ENCODE peak calls at places on chromosomes 11 and 22, in four cellular contexts. S, H, L and Z are unnamed samples.

GRCh38 chr11:15770798-15771414 is 585.4 kb downstream of the SOX6 start:
- DNase-seq in H (no peak), S (peak; percentile 84), L (no peak), Z (peak; percentile 40)

GRCh38 chr22:40829131-40829530 is 10.0 kb upstream of the SLC25A17 start:
- DNase-seq in L (no peak), H (no peak), S (no peak), Z (no peak)

GRCh38 chr11:132589802-132590201 is 942.5 kb downstream of the OPCML start:
- DNase-seq in L (no peak), S (no peak), H (no peak), Z (no peak)

GRCh38 chr11:36500315-36500721 is 9.8 kb downstream of the TRAF6 start:
- DNase-seq in H (no peak), S (no peak), L (no peak), Z (peak; percentile 16)

GRCh38 chr11:134252539-134253188 is 488 bp downstream of the THYN1 start:
- DNase-seq in S (no peak), L (no peak), H (peak; percentile 82), Z (no peak)

GRCh38 chr22:49972163-49973017 is 11.8 kb downstream of the PIM3 start:
- DNase-seq in L (no peak), S (peak; percentile 45), H (peak; percentile 81), Z (no peak)

GRCh38 chr22:32723632-32724031 is 77.9 kb upstream of the TIMP3 start:
- DNase-seq in L (peak; percentile 64), S (no peak), H (peak; percentile 88), Z (peak; percentile 59)

GRCh38 chr22:45531944-45532631 is 29.4 kb downstream of the FBLN1 start:
- DNase-seq in L (no peak), H (no peak), S (no peak), Z (no peak)

GRCh38 chr11:2796091-2796490 is 89.5 kb downstream of the CDKN1C start:
- DNase-seq in H (peak; percentile 35), S (peak; percentile 41), L (no peak), Z (peak; percentile 6)

GRCh38 chr11:28903716-28904115 is 795.5 kb downstream of the METTL15 start:
- DNase-seq in L (no peak), H (no peak), S (no peak), Z (no peak)

DNA sequence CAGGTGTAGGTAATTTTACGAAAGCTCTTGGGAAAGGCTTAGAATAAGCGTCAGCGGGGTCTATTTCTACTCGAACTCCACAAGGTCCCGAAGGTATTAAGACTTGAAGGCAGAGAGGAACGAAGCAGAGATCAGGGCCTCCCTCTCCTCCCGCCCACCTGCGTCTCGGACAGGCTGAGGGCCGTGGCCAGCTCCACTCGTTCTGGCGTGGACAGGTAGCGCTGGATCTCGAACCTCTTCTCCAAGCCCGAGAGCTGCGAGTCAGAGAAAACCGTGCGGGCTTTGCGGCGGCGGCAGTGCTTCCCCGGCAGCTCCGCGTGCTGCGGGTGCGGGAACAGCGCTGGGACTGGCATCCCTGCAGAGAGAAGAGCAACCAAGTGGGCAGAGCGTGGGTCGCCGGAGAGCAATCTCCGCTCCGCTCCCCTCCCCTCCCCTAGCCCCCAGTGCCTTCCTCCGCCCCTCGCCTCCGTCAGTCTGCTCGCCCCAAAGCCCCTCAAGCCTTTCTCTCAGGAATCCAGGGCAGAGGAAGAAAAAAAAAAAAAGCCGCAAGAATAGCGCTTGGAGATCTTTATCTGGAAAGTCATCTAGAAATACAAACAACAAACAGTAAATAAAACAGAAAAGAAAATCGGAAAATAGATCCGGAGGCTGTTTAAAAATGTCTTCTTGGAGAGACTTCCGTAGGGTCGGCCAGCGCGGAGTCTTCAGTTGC is 2.4 kb downstream of the BSX start:
- DNase-seq in S (peak; percentile 62), H (no peak), L (no peak), Z (no peak)
- H3K27me3 ChIP-seq in S (peaks cover 87% of the 10 kb centered on the region), H (peaks cover 99% of the 10 kb centered on the region), L (peaks cover 7% of the 10 kb centered on the region), Z (peaks cover 100% of the 10 kb centered on the region)

GRCh38 chr11:35307221-35307621 is 112.1 kb downstream of the SLC1A2 start:
- DNase-seq in H (no peak), L (no peak), S (no peak), Z (no peak)
- TF ChIP-seq POLR2A in H (no peak), L (no peak), S (no peak), Z (no peak)

GRCh38 chr22:24563246-24563645 is 7.4 kb downstream of the SNRPD3 start:
- DNase-seq in L (no peak), S (no peak), H (peak; percentile 5), Z (no peak)

GRCh38 chr22:24564376-24565058 is 8.7 kb downstream of the SNRPD3 start:
- DNase-seq in H (peak; percentile 14), S (no peak), L (no peak), Z (no peak)

GRCh38 chr22:24565077-24565476 is 9.3 kb downstream of the SNRPD3 start:
- DNase-seq in H (peak; percentile 18), S (no peak), L (no peak), Z (no peak)

GRCh38 chr22:24567668-24568067 is 11.9 kb downstream of the SNRPD3 start:
- DNase-seq in L (no peak), H (no peak), S (no peak), Z (no peak)

GRCh38 chr22:24566899-24567511 is 11.2 kb downstream of the SNRPD3 start:
- DNase-seq in S (no peak), H (no peak), L (no peak), Z (no peak)
- TF ChIP-seq POLR2AphosphoS5 in S (no peak), H (no peak), L (no peak), Z (no peak)

DNA sequence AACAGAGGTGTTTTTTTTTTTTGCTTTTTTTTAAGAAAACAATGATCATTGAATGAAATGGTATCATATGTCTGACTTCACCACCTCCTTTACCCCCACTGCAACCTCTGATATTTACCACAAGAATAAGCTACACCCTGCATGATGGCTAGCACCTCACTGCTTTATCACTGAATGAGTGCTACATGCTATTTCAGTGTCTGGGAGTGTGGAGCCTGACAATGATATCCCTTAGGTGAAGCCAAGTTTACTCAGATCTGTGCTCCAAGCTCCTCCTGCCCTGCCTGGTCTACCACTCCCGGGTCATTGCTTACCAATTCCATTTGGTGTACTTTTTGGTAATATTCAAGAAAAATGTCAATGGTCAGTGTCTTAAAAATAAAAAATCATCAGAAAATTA is 21.1 kb downstream of the MMP20 start:
- DNase-seq in S (no peak), L (no peak), H (no peak), Z (no peak)
- H3K27me3 ChIP-seq in S (no peaks in the 10 kb centered on the region), L (no peaks in the 10 kb centered on the region), H (no peaks in the 10 kb centered on the region), Z (no peaks in the 10 kb centered on the region)

GRCh38 chr11:83157755-83158473 is 983 bp downstream of the PCF11 start:
- DNase-seq in H (peak; percentile 83), S (peak; percentile 61), L (no peak), Z (peak; percentile 55)
- TF ChIP-seq POLR2A in H (no peak), S (no peak), L (no peak), Z (no peak)

GRCh38 chr11:130388607-130389205 is 39.7 kb downstream of the ADAMTS8 start:
- DNase-seq in H (no peak), L (no peak), S (no peak), Z (no peak)

GRCh38 chr11:130389315-130389935 is 39.0 kb downstream of the ADAMTS8 start:
- DNase-seq in H (peak; percentile 77), S (no peak), L (no peak), Z (peak; percentile 63)

GRCh38 chr11:130391692-130392091 is 36.7 kb downstream of the ADAMTS8 start:
- DNase-seq in S (no peak), L (no peak), H (no peak), Z (no peak)

DNA sequence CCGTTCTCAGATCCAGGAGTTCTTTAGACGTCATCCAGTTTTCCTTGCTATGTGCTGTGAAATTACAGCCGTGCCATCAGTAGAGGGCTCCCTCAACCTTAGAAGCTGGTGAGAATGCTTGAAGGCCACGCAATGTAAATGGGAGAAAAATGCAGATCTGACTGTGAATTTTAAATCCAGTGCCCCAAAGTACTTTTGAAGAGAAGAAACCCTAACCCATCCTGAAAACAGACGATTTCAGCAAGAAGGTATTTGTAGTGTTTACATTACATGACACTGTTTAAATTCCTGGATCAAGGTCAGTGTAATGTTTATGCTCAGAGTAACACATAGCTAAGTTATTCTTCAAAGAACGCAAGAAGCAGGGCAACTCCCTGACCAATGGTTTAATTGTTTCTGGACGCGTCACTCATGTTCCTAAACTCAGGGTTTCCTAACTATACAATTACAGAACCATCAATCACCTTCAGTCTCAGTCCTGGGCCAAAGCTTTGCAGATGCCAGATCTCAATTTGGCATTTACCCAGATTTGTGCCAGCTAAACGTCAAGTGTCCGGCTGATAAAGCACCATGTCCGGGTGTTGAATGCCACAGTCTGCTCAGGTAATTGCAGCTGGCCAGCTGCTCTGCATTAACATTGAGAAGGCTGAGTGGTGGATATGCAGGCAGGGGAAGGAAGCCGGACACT is 38.2 kb downstream of the ADAMTS8 start:
- DNase-seq in S (no peak), H (no peak), L (no peak), Z (no peak)
- TF ChIP-seq POLR2AphosphoS5 in S (no peak), H (no peak), L (no peak), Z (peak; percentile 81)